ENCODE peak calls at places on chromosomes 2 and 18, in six cellular contexts. E, A, O, R, W and H are unnamed samples.
A peak's percentile ranks its signal among the peaks of the same experiment; 100 is the strongest.

GRCh38 chr2:120267348-120267747 is 14.7 kb downstream of the RALB start:
- DNase-seq in E (no peak), A (no peak), O (no peak), R (no peak), W (no peak), H (no peak)

GRCh38 chr2:238391042-238391441 is 35.7 kb upstream of the ASB1 start:
- DNase-seq in E (no peak), A (no peak), O (no peak), R (no peak), W (no peak), H (no peak)

GRCh38 chr18:60554961-60555360 is 182.4 kb upstream of the MC4R start:
- DNase-seq in E (no peak), A (no peak), O (no peak), R (no peak), W (no peak), H (no peak)

GRCh38 chr2:176562359-176563043 is 293.3 kb downstream of the MTX2 start:
- DNase-seq in E (no peak), A (no peak), O (no peak), R (peak; percentile 90), W (no peak), H (peak; percentile 40)

GRCh38 chr2:232104076-232104646 is 142.6 kb downstream of the DIS3L2 start:
- DNase-seq in E (no peak), A (no peak), O (no peak), R (no peak), W (no peak), H (peak; percentile 42)

GRCh38 chr2:138433995-138434991 is 67.3 kb upstream of the SPOPL start:
- DNase-seq in E (no peak), A (no peak), O (no peak), R (no peak), W (no peak), H (peak; percentile 76)

GRCh38 chr2:212337486-212338343 is 200.9 kb downstream of the ERBB4 start:
- DNase-seq in E (no peak), A (no peak), O (no peak), R (no peak), W (no peak), H (no peak)

GRCh38 chr2:184692137-184692734 is 93.9 kb downstream of the ZNF804A start:
- DNase-seq in E (no peak), A (no peak), O (no peak), R (peak; percentile 2), W (no peak), H (no peak)

GRCh38 chr2:41334159-41334558 is 713.7 kb upstream of the PKDCC start:
- DNase-seq in E (no peak), A (no peak), O (no peak), R (no peak), W (no peak), H (no peak)

GRCh38 chr18:9287037-9287436 is 47.5 kb upstream of the TWSG1 start:
- DNase-seq in E (no peak), A (no peak), O (no peak), R (no peak), W (no peak), H (no peak)

GRCh38 chr2:78263571-78263970 is 741.4 kb upstream of the LRRTM4 start:
- DNase-seq in E (no peak), A (no peak), O (no peak), R (no peak), W (no peak), H (no peak)

GRCh38 chr18:76380791-76381405 is 114.1 kb downstream of the ZNF516 start:
- DNase-seq in E (no peak), A (peak; percentile 69), O (peak; percentile 23), R (no peak), W (peak; percentile 35), H (no peak)

GRCh38 chr18:76450912-76451421 is 44.1 kb downstream of the ZNF516 start:
- DNase-seq in E (peak; percentile 79), A (peak; percentile 84), O (peak; percentile 62), R (peak; percentile 70), W (no peak), H (peak; percentile 31)

GRCh38 chr18:44783371-44783770 is 102.7 kb downstream of the SETBP1 start:
- DNase-seq in E (no peak), A (no peak), O (no peak), R (no peak), W (no peak), H (no peak)

GRCh38 chr2:216465580-216466197 is 33.0 kb upstream of the RPL37A start:
- DNase-seq in E (no peak), A (no peak), O (no peak), R (no peak), W (no peak), H (no peak)

GRCh38 chr2:152098033-152098797 is 629 bp downstream of the CACNB4 start:
- DNase-seq in E (peak; percentile 48), A (peak; percentile 83), O (peak; percentile 41), R (no peak), W (no peak), H (no peak)

GRCh38 chr18:21831413-21831831 is 90.8 kb downstream of the MIB1 start:
- DNase-seq in E (peak; percentile 54), A (no peak), O (no peak), R (no peak), W (no peak), H (no peak)

GRCh38 chr18:58859935-58860334 is 4.7 kb upstream of the ZNF532 start:
- DNase-seq in E (no peak), A (no peak), O (no peak), R (no peak), W (no peak), H (no peak)

GRCh38 chr18:60804412-60804811 is 431.8 kb upstream of the MC4R start:
- DNase-seq in E (no peak), A (no peak), O (no peak), R (no peak), W (no peak), H (no peak)

GRCh38 chr2:205688417-205689200 is 6.3 kb downstream of the NRP2 start:
- DNase-seq in E (no peak), A (no peak), O (no peak), R (no peak), W (no peak), H (no peak)

GRCh38 chr2:111662039-111662740 is 221.8 kb downstream of the ANAPC1 start:
- DNase-seq in E (no peak), A (no peak), O (no peak), R (peak; percentile 79), W (no peak), H (peak; percentile 34)

GRCh38 chr2:214648520-214648919 is 161.0 kb downstream of the BARD1 start:
- DNase-seq in E (no peak), A (no peak), O (no peak), R (peak; percentile 30), W (no peak), H (no peak)

DNA sequence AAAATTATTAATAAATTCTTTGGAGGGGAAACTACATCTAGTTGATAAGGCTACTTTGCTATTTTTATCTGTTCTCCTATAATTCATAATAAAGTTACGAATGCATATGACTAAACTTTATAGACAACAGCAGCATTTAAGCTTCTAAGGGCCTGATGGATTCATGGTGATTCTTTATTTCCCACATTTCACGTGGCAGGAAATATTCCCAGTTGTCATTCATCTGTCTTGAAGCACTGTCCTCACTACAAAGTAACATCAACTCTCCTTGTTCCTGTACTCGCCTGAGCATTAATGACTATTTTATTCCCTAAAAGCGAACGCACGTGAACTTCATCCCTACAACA is 2.6 kb downstream of the SATB2 start:
- DNase-seq in E (no peak), A (no peak), O (no peak), R (no peak), W (no peak), H (no peak)
- H3K27me3 ChIP-seq in E (peaks cover 47% of the 10 kb centered on the region), A (peaks cover 87% of the 10 kb centered on the region), O (peaks cover 11% of the 10 kb centered on the region), R (no peaks in the 10 kb centered on the region), W (no peaks in the 10 kb centered on the region), H (peaks cover 27% of the 10 kb centered on the region)

DNA sequence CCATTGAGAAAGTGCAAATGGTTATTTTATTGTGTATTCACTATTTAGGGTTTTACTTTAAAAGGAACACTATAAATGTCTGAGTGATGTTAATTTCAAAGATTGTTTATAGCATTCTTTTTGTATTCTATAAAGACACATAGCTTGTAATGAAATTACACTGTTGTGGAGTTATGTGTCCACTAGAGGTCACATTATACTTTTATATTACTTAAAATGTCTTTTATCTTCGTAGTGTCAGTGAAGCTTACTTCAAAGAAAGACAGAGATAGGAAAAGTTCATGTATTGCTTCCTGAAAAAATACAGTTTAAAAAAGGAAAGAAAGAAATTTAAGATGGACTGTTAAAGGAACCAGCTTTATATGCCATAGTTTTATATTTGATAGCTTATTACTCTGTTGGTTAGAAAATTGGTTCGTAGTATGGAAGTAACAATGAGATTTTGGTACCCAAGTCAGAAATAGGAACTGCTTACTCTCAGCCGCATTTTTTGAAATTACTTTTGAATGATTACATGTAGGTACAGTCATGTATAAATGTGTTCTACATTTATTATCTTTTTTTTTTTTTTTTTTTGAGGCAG is 20.5 kb downstream of the APLF start:
- DNase-seq in E (no peak), A (no peak), O (no peak), R (peak; percentile 20), W (no peak), H (no peak)
- TF ChIP-seq CTCF in E (peak; percentile 62), A (peak; percentile 64), O (peak; percentile 44), R (peak; percentile 35), W (peak; percentile 38), H (peak; percentile 70)

GRCh38 chr2:170365003-170365402 is 187.1 kb downstream of the MYO3B start:
- DNase-seq in E (no peak), A (no peak), O (no peak), R (no peak), W (no peak), H (no peak)

GRCh38 chr2:170362313-170362795 is 184.4 kb downstream of the MYO3B start:
- DNase-seq in E (no peak), A (no peak), O (no peak), R (no peak), W (no peak), H (no peak)

GRCh38 chr2:170362895-170363582 is 185.1 kb downstream of the MYO3B start:
- DNase-seq in E (no peak), A (no peak), O (no peak), R (no peak), W (no peak), H (no peak)

GRCh38 chr2:170368370-170368769 is 190.4 kb downstream of the MYO3B start:
- DNase-seq in E (no peak), A (no peak), O (no peak), R (no peak), W (no peak), H (no peak)

DNA sequence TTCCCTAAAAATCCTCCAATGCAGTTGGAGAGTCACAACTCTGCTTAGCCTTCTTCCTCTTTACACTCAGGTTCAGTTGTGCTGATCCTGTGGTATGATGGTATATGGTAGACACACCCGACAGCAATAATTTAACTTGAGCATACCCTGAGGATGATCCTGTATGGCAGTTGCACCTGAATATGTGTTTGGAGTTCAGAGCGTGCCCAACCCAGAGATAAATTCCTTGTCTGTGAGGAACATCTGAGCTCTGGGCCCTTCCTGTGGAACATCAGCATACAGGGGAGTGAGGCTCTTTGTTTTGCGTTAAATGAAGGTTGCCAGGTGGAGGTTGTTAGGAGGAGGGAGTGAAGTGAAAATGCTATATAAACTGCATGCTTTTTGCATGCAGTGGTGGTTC is 187.7 kb downstream of the MYO3B start:
- DNase-seq in E (no peak), A (no peak), O (no peak), R (no peak), W (no peak), H (no peak)
- H3K4me1 ChIP-seq in E (no peaks in the 10 kb centered on the region), A (peaks cover 12% of the 10 kb centered on the region), O (no peaks in the 10 kb centered on the region), R (no peaks in the 10 kb centered on the region), W (peaks cover 6% of the 10 kb centered on the region), H (no peaks in the 10 kb centered on the region)

DNA sequence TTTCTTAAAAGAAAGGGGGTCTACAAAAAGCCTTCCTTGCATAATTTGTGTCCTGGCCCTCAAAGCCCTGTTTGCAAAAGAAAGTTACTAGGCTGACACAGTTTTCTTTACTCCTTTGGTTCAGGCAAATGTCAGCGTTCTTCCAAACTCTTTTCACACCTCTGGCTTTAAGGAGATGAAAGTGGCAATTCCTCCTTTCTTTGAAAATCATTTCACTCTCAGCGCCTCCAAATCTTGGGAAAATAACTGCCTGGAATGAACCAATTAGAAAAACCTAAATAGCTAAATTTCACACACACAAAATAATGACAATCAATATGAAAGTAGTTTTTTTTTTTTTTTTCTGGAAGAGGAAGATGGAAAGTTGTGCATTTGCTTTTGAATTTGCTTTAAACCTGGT is 1.6 kb downstream of the MEIS1 start:
- DNase-seq in E (no peak), A (no peak), O (no peak), R (no peak), W (no peak), H (no peak)
- H3K27me3 ChIP-seq in E (no peaks in the 10 kb centered on the region), A (peaks cover 90% of the 10 kb centered on the region), O (no peaks in the 10 kb centered on the region), R (peaks cover 10% of the 10 kb centered on the region), W (no peaks in the 10 kb centered on the region), H (no peaks in the 10 kb centered on the region)